ENCODE peak calls at places on chromosomes 11 and 22, in five cellular contexts. One of them, this sample, is unnamed.

GRCh38 chr22:44623771-44624510 is 78.1 kb upstream of the PRR5 start:
- DNase-seq in A549: peak; percentile 46
- DNase-seq in lung: no peak
- DNase-seq in IMR-90: peak; percentile 22
- DNase-seq in foreskin keratinocyte: no peak
- DNase-seq in this sample: no peak

GRCh38 chr22:46936378-46936916 is 174.0 kb downstream of the TBC1D22A start:
- DNase-seq in A549: no peak
- DNase-seq in lung: no peak
- DNase-seq in IMR-90: no peak
- DNase-seq in foreskin keratinocyte: no peak
- DNase-seq in this sample: no peak

GRCh38 chr11:124297921-124298320 is 15.8 kb downstream of the OR8D1 start:
- DNase-seq in A549: no peak
- DNase-seq in lung: no peak
- DNase-seq in IMR-90: peak; percentile 27
- DNase-seq in foreskin keratinocyte: no peak
- DNase-seq in this sample: no peak

GRCh38 chr22:43346521-43346929 is 3.4 kb upstream of the SCUBE1 start:
- DNase-seq in A549: peak; percentile 37
- DNase-seq in lung: peak; percentile 58
- DNase-seq in IMR-90: no peak
- DNase-seq in foreskin keratinocyte: no peak
- DNase-seq in this sample: no peak

GRCh38 chr11:2444301-2445106 is at the start of the genes KCNQ1 and TRPM5:
- DNase-seq in A549: peak; percentile 28
- DNase-seq in lung: peak; percentile 61
- DNase-seq in IMR-90: no peak
- DNase-seq in foreskin keratinocyte: no peak
- DNase-seq in this sample: no peak

GRCh38 chr11:8090756-8091155 is 9.7 kb downstream of the TUB start:
- DNase-seq in A549: peak; percentile 35
- DNase-seq in lung: no peak
- DNase-seq in IMR-90: no peak
- DNase-seq in foreskin keratinocyte: no peak
- DNase-seq in this sample: peak; percentile 28

GRCh38 chr22:50620861-50621490 is 7.0 kb downstream of the ARSA start:
- DNase-seq in A549: no peak
- DNase-seq in lung: no peak
- DNase-seq in IMR-90: no peak
- DNase-seq in foreskin keratinocyte: no peak
- DNase-seq in this sample: no peak

GRCh38 chr11:96204721-96205459 is 138.1 kb downstream of the MAML2 start:
- DNase-seq in A549: no peak
- DNase-seq in lung: no peak
- DNase-seq in IMR-90: no peak
- DNase-seq in foreskin keratinocyte: no peak
- DNase-seq in this sample: no peak

GRCh38 chr11:114501901-114502300 is 57.8 kb downstream of the NXPE1 start:
- DNase-seq in A549: no peak
- DNase-seq in lung: no peak
- DNase-seq in IMR-90: no peak
- DNase-seq in foreskin keratinocyte: peak; percentile 1
- DNase-seq in this sample: no peak

GRCh38 chr11:124577664-124578427 is 8.0 kb downstream of the OR8A1 start:
- DNase-seq in A549: no peak
- DNase-seq in lung: no peak
- DNase-seq in IMR-90: no peak
- DNase-seq in foreskin keratinocyte: no peak
- DNase-seq in this sample: no peak

GRCh38 chr22:23216331-23217170 is 36.2 kb downstream of the BCR start:
- DNase-seq in A549: no peak
- DNase-seq in lung: no peak
- DNase-seq in IMR-90: no peak
- DNase-seq in foreskin keratinocyte: no peak
- DNase-seq in this sample: no peak
- H3K4me1 ChIP-seq in A549: peaks cover 15% of the 10 kb centered on the region
- H3K4me1 ChIP-seq in lung: peaks cover 59% of the 10 kb centered on the region
- H3K4me1 ChIP-seq in IMR-90: peaks cover 44% of the 10 kb centered on the region
- H3K4me1 ChIP-seq in foreskin keratinocyte: peaks cover 42% of the 10 kb centered on the region
- H3K4me1 ChIP-seq in this sample: peaks cover 73% of the 10 kb centered on the region

DNA sequence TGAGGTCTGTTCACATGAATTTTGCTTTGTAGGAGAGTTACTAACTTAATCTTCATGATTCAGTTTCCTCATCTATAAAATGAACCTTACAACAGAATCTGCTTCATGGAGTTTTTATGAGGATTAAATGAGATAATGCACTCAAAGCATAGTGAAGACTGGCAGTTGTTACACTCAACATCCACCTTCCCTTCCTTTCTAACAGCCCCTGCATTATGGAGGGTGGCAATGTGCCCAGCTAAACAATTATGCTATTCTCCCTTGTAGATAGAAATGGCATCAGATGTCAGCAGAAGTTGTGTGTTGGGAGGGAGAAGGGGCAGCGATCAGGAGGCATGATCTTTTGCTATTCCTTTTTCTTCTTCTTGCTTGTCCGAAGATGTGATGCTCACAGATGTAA is 6.5 kb downstream of the POU2AF1 start:
- DNase-seq in A549: no peak
- DNase-seq in lung: no peak
- DNase-seq in IMR-90: no peak
- DNase-seq in foreskin keratinocyte: no peak
- DNase-seq in this sample: no peak
- H3K27ac ChIP-seq in A549: no peak overlapping the region
- H3K27ac ChIP-seq in lung: no peak overlapping the region
- H3K27ac ChIP-seq in IMR-90: no peak overlapping the region
- H3K27ac ChIP-seq in foreskin keratinocyte: no peak overlapping the region
- H3K27ac ChIP-seq in this sample: no peak overlapping the region

GRCh38 chr11:60981515-60981914 is 10.0 kb downstream of the CD6 start:
- DNase-seq in A549: no peak
- DNase-seq in lung: no peak
- DNase-seq in IMR-90: no peak
- DNase-seq in foreskin keratinocyte: no peak
- DNase-seq in this sample: no peak
- H3K4me1 ChIP-seq in A549: peaks cover 6% of the 10 kb centered on the region
- H3K4me1 ChIP-seq in lung: no peaks in the 10 kb centered on the region
- H3K4me1 ChIP-seq in IMR-90: peaks cover 3% of the 10 kb centered on the region
- H3K4me1 ChIP-seq in foreskin keratinocyte: peaks cover 7% of the 10 kb centered on the region
- H3K4me1 ChIP-seq in this sample: no peaks in the 10 kb centered on the region

GRCh38 chr22:48713266-48714205 is 1114.1 kb downstream of the BRD1 start:
- DNase-seq in A549: no peak
- DNase-seq in lung: no peak
- DNase-seq in IMR-90: no peak
- DNase-seq in foreskin keratinocyte: no peak
- DNase-seq in this sample: peak; percentile 45

GRCh38 chr22:48711031-48711431 is 1116.6 kb downstream of the BRD1 start:
- DNase-seq in A549: no peak
- DNase-seq in lung: no peak
- DNase-seq in IMR-90: no peak
- DNase-seq in foreskin keratinocyte: no peak
- DNase-seq in this sample: peak; percentile 41

GRCh38 chr22:48714231-48714630 is 1113.4 kb downstream of the BRD1 start:
- DNase-seq in A549: no peak
- DNase-seq in lung: no peak
- DNase-seq in IMR-90: no peak
- DNase-seq in foreskin keratinocyte: no peak
- DNase-seq in this sample: no peak

GRCh38 chr22:48711669-48712068 is 1116.0 kb downstream of the BRD1 start:
- DNase-seq in A549: no peak
- DNase-seq in lung: no peak
- DNase-seq in IMR-90: no peak
- DNase-seq in foreskin keratinocyte: no peak
- DNase-seq in this sample: no peak

GRCh38 chr22:48712558-48712957 is 1115.1 kb downstream of the BRD1 start:
- DNase-seq in A549: no peak
- DNase-seq in lung: no peak
- DNase-seq in IMR-90: no peak
- DNase-seq in foreskin keratinocyte: no peak
- DNase-seq in this sample: no peak
- H3K27ac ChIP-seq in A549: no peak overlapping the region
- H3K27ac ChIP-seq in lung: no peak overlapping the region
- H3K27ac ChIP-seq in IMR-90: no peak overlapping the region
- H3K27ac ChIP-seq in foreskin keratinocyte: no peak overlapping the region
- H3K27ac ChIP-seq in this sample: no peak overlapping the region

DNA sequence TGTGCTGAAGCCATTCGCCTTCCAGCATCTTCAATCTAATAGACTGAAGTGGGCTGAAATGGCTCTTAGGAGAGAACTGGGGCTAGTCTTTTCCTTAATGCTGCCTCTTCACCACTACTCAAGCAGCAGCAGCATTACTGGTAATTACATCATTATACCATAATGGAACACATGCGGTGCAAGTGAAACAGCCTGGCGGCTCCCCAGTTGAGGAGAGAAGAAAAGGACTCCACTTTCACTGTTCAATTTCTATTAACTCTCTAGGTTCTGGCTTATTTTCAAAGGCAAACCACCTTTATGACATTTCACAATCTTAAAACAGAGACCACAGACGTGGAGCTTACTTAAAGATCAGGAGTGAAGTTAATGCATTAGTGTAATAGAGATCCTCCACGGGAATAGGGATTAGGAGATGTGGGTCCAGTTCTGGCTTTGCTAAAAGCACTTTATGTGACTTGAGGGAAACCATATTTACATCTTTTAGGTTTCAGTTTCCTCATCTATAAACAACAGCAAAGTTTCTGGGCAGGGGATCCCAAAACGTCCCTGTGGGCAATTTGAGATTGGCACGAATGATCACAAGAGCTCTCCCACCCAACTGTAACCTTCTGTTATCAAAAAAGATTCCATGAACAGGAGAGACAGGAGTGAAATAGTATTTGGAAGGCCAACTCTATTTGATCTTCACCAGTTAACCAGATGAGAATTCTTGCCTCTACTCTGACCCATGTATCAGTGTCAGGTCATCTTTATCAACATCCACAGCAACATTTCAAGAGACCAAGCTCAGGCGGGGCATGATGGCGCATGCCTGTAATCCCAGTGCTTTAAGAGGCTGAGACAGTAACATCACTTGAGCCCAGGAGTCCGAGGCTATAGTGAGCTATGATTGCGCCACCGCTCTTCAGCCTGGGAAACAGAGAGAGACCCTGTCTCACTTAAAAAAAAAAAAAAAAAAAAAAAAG is 62.6 kb downstream of the GAB2 start:
- DNase-seq in A549: no peak
- DNase-seq in lung: peak; percentile 51
- DNase-seq in IMR-90: no peak
- DNase-seq in foreskin keratinocyte: no peak
- DNase-seq in this sample: no peak
- H3K4me1 ChIP-seq in A549: no peaks in the 10 kb centered on the region
- H3K4me1 ChIP-seq in lung: peaks cover 9% of the 10 kb centered on the region
- H3K4me1 ChIP-seq in IMR-90: peaks cover 3% of the 10 kb centered on the region
- H3K4me1 ChIP-seq in foreskin keratinocyte: no peaks in the 10 kb centered on the region
- H3K4me1 ChIP-seq in this sample: peaks cover 74% of the 10 kb centered on the region

GRCh38 chr11:721913-722811 is 16.1 kb downstream of the EPS8L2 start:
- DNase-seq in A549: no peak
- DNase-seq in lung: no peak
- DNase-seq in IMR-90: no peak
- DNase-seq in foreskin keratinocyte: no peak
- DNase-seq in this sample: no peak

GRCh38 chr11:724063-724732 is 18.2 kb downstream of the EPS8L2 start:
- DNase-seq in A549: no peak
- DNase-seq in lung: no peak
- DNase-seq in IMR-90: no peak
- DNase-seq in foreskin keratinocyte: no peak
- DNase-seq in this sample: no peak

GRCh38 chr11:721347-721912 is 15.4 kb downstream of the EPS8L2 start:
- DNase-seq in A549: no peak
- DNase-seq in lung: no peak
- DNase-seq in IMR-90: no peak
- DNase-seq in foreskin keratinocyte: no peak
- DNase-seq in this sample: no peak

GRCh38 chr11:724733-725386 is 18.8 kb downstream of the EPS8L2 start:
- DNase-seq in A549: no peak
- DNase-seq in lung: no peak
- DNase-seq in IMR-90: no peak
- DNase-seq in foreskin keratinocyte: no peak
- DNase-seq in this sample: no peak

DNA sequence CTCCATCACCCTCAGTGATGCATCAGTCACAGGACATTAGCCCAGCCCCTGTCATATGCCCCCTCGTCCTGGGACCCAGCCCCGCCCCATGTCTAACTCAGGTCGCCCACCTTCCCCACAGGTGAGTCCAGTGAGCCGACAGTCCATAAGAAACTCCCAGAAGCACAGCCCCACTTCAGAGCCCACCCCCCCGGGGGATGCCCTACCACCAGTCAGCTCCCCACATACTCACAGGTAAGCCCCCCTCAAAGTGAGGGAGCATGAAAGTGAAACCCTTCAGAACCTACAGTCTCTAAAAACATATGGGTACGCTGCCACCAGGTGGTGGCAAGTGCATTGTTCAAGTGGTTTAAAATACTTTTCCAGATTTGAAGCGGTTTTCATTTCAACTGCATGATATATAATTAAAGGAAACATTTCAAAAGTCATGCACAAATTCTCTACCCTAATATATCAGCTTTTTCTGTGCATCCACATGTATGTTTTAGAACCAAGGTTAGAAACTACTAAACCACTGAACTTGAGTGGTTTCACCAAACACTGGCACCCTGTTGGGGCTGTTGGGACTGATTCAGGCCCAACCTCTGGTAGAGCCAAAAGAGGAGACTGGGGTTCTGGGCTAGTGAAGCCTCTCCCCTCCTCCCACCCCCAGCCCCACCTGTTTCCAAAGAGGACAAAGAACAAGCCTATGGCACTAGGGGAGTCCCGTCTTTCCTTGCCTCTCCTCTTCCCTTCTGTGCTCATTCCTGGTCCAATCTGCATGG is 17.3 kb downstream of the EPS8L2 start:
- DNase-seq in A549: peak; percentile 67
- DNase-seq in lung: no peak
- DNase-seq in IMR-90: peak; percentile 68
- DNase-seq in foreskin keratinocyte: no peak
- DNase-seq in this sample: no peak
- H3K27ac ChIP-seq in A549: peak overlapping the region; percentile 15
- H3K27ac ChIP-seq in lung: no peak overlapping the region
- H3K27ac ChIP-seq in IMR-90: no peak overlapping the region
- H3K27ac ChIP-seq in foreskin keratinocyte: no peak overlapping the region
- H3K27ac ChIP-seq in this sample: no peak overlapping the region

GRCh38 chr22:19943665-19944026 is 2.0 kb upstream of the TXNRD2 start:
- DNase-seq in A549: peak; percentile 46
- DNase-seq in lung: no peak
- DNase-seq in IMR-90: peak; percentile 76
- DNase-seq in foreskin keratinocyte: no peak
- DNase-seq in this sample: no peak

GRCh38 chr22:19942071-19942885 is 660 bp upstream of the TXNRD2 start:
- DNase-seq in A549: peak; percentile 22
- DNase-seq in lung: no peak
- DNase-seq in IMR-90: peak; percentile 69
- DNase-seq in foreskin keratinocyte: no peak
- DNase-seq in this sample: peak; percentile 70

GRCh38 chr22:19942886-19943664 is 1.5 kb upstream of the TXNRD2 start:
- DNase-seq in A549: peak; percentile 51
- DNase-seq in lung: no peak
- DNase-seq in IMR-90: peak; percentile 94
- DNase-seq in foreskin keratinocyte: peak; percentile 66
- DNase-seq in this sample: peak; percentile 75

GRCh38 chr22:19940536-19941364 is 822 bp upstream of the COMT start:
- DNase-seq in A549: no peak
- DNase-seq in lung: no peak
- DNase-seq in IMR-90: no peak
- DNase-seq in foreskin keratinocyte: no peak
- DNase-seq in this sample: no peak

GRCh38 chr22:19941365-19942070 is at the start of the genes COMT and TXNRD2:
- DNase-seq in A549: peak; percentile 46
- DNase-seq in lung: peak; percentile 67
- DNase-seq in IMR-90: peak; percentile 57
- DNase-seq in foreskin keratinocyte: no peak
- DNase-seq in this sample: peak; percentile 86
- H3K4me1 ChIP-seq in A549: peaks cover 20% of the 10 kb centered on the region
- H3K4me1 ChIP-seq in lung: peaks cover 9% of the 10 kb centered on the region
- H3K4me1 ChIP-seq in IMR-90: peaks cover 24% of the 10 kb centered on the region
- H3K4me1 ChIP-seq in foreskin keratinocyte: peaks cover 6% of the 10 kb centered on the region
- H3K4me1 ChIP-seq in this sample: peaks cover 29% of the 10 kb centered on the region

This sample was measured in tibial artery.